ENCODE peak calls at places on chromosome 7, in four cellular contexts. U is stomach, S is IMR-90, H is transverse colon. N is an unnamed sample.
A peak's percentile ranks its signal among the peaks of the same experiment; 100 is the strongest.

GRCh38 chr7:139482662-139483466 is 609 bp downstream of the KLRG2 start:
- DNase-seq in U (no peak), S (no peak), H (no peak), N (peak; percentile 19)

GRCh38 chr7:55983537-55983936 is 19.2 kb downstream of the NIPSNAP2 start:
- DNase-seq in U (no peak), S (no peak), H (no peak), N (no peak)

GRCh38 chr7:155266440-155266839 is 31.2 kb upstream of the INSIG1 start:
- DNase-seq in U (no peak), S (no peak), H (no peak), N (no peak)

GRCh38 chr7:36387437-36388345 is 2.0 kb upstream of the ANLN start:
- DNase-seq in U (no peak), S (no peak), H (no peak), N (no peak)

GRCh38 chr7:114628362-114628761 is 213.7 kb downstream of the FOXP2 start:
- DNase-seq in U (no peak), S (no peak), H (no peak), N (no peak)

GRCh38 chr7:121331048-121331447 is 2.2 kb downstream of the WNT16 start:
- DNase-seq in U (no peak), S (no peak), H (no peak), N (no peak)

GRCh38 chr7:141663081-141663510 is 38.9 kb downstream of the DENND11 start:
- DNase-seq in U (peak; percentile 69), S (no peak), H (peak; percentile 77), N (peak; percentile 53)

GRCh38 chr7:136062625-136063336 is 85.6 kb upstream of the MTPN start:
- DNase-seq in U (no peak), S (no peak), H (no peak), N (no peak)

GRCh38 chr7:131753620-131754222 is 197.3 kb upstream of the PODXL start:
- DNase-seq in U (no peak), S (no peak), H (no peak), N (no peak)

GRCh38 chr7:37438879-37439278 is 9.8 kb downstream of the ELMO1 start:
- DNase-seq in U (no peak), S (no peak), H (no peak), N (no peak)

GRCh38 chr7:91240546-91240945 is 23.7 kb upstream of the FZD1 start:
- DNase-seq in U (no peak), S (peak; percentile 51), H (no peak), N (no peak)

GRCh38 chr7:133540096-133540860 is 287.4 kb downstream of the EXOC4 start:
- DNase-seq in U (no peak), S (no peak), H (no peak), N (no peak)

GRCh38 chr7:122305475-122306319 is 1.1 kb upstream of the FEZF1 start:
- DNase-seq in U (no peak), S (no peak), H (no peak), N (no peak)

GRCh38 chr7:134480202-134480601 is 21.3 kb upstream of the AKR1B1 start:
- DNase-seq in U (no peak), S (no peak), H (no peak), N (no peak)

GRCh38 chr7:39510738-39511372 is 55.3 kb upstream of the YAE1 start:
- DNase-seq in U (no peak), S (peak; percentile 45), H (no peak), N (no peak)

GRCh38 chr7:37832194-37832593 is 16.2 kb upstream of the NME8 start:
- DNase-seq in U (peak; percentile 31), S (no peak), H (peak; percentile 57), N (peak; percentile 48)

GRCh38 chr7:40374575-40374974 is 239.8 kb downstream of the SUGCT start:
- DNase-seq in U (no peak), S (peak; percentile 22), H (no peak), N (no peak)

GRCh38 chr7:14604606-14605005 is 297.9 kb downstream of the DGKB start:
- DNase-seq in U (no peak), S (peak; percentile 61), H (no peak), N (no peak)

GRCh38 chr7:122682805-122683204 is 16.1 kb downstream of the RNF133 start:
- DNase-seq in U (no peak), S (no peak), H (no peak), N (no peak)

GRCh38 chr7:135342887-135343286 is 109.2 kb downstream of the STRA8 start:
- DNase-seq in U (no peak), S (peak; percentile 5), H (no peak), N (no peak)

GRCh38 chr7:15175103-15175502 is 272.6 kb upstream of the DGKB start:
- DNase-seq in U (no peak), S (no peak), H (no peak), N (no peak)

GRCh38 chr7:131108212-131108980 is 219.3 kb upstream of the MKLN1 start:
- DNase-seq in U (no peak), S (peak; percentile 21), H (peak; percentile 19), N (no peak)

GRCh38 chr7:13829914-13830603 is 159.4 kb downstream of the ETV1 start:
- DNase-seq in U (no peak), S (peak; percentile 91), H (no peak), N (no peak)

GRCh38 chr7:108079291-108080057 is 50.7 kb downstream of the LAMB4 start:
- DNase-seq in U (no peak), S (peak; percentile 95), H (peak; percentile 21), N (no peak)

GRCh38 chr7:73606801-73607691 is 17.3 kb downstream of the MLXIPL start:
- DNase-seq in U (peak; percentile 59), S (peak; percentile 10), H (peak; percentile 48), N (no peak)

GRCh38 chr7:66696774-66697191 is 43.8 kb upstream of the RABGEF1 start:
- DNase-seq in U (no peak), S (peak; percentile 22), H (no peak), N (no peak)
- TF ChIP-seq CTCF in U (no peak), S (no peak), H (no peak), N (no peak)

DNA sequence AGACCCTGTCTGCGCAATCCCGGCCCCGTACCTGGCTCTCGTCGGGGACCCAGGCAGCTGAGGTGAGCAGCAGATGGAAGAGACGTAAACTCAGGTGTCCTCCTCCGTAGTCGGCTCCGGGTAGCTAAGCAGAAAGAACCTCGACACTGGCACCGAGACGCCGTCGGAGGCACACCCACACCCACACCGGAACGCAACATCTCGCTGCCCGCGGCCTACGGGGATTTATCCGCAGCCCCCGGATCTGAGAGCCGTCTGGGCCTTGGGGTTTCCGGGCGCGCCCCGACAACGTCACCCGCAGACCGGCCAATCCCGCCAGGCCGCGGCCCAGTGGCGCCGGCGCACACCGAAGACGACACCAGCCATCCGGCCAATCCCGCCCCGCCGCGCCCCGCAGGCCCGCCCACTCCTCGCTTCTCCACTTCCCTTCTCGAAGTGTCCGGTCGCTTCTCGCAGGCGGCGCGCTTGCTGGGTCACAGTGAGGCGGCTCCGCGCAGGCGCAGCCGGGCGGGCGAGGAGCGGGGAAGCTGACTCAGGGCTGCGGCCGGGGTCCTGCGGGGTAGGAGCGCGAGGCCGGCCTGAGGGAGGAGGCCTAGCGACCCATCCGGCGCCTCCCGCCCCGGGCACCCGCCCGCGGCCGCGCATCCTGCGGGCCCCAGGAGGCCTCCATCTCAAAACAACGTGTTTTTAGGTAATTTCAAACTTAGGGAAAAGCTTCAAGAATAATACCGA is at the start of gene ZFAND2A:
- DNase-seq in U (peak; percentile 99), S (peak; percentile 96), H (peak; percentile 99), N (peak; percentile 99)
- H3K4me3 ChIP-seq in U (peak within 1 kb of the TSS; percentile 97), S (peak within 1 kb of the TSS; percentile 92), H (peak within 1 kb of the TSS; percentile 97), N (peak within 1 kb of the TSS; percentile 96)

GRCh38 chr7:12314199-12314598 is 89.5 kb downstream of the VWDE start:
- DNase-seq in U (no peak), S (no peak), H (no peak), N (no peak)
- TF ChIP-seq POLR2A in U (no peak), S (no peak), H (no peak), N (no peak)

GRCh38 chr7:102978280-102978679 is 65.5 kb downstream of the LRRC17 start:
- DNase-seq in U (peak; percentile 69), S (peak; percentile 82), H (no peak), N (peak; percentile 82)

GRCh38 chr7:102976493-102976892 is 63.7 kb downstream of the LRRC17 start:
- DNase-seq in U (no peak), S (no peak), H (no peak), N (no peak)

GRCh38 chr7:102973096-102973802 is 60.4 kb downstream of the LRRC17 start:
- DNase-seq in U (no peak), S (no peak), H (no peak), N (no peak)

GRCh38 chr7:102975854-102976253 is 63.1 kb downstream of the LRRC17 start:
- DNase-seq in U (no peak), S (no peak), H (no peak), N (no peak)

GRCh38 chr7:102974366-102975236 is 61.8 kb downstream of the LRRC17 start:
- DNase-seq in U (no peak), S (no peak), H (no peak), N (no peak)
- TF ChIP-seq CTCF in U (no peak), S (no peak), H (no peak), N (no peak)

GRCh38 chr7:7567898-7568531 is 1.3 kb downstream of the MIOS start:
- DNase-seq in U (no peak), S (no peak), H (no peak), N (no peak)
- H3K4me3 ChIP-seq in U (peak overlapping the region; percentile 80), S (peak overlapping the region; percentile 95), H (peak overlapping the region; percentile 89), N (peak overlapping the region; percentile 75)

GRCh38 chr7:88589915-88590314 is 169.6 kb upstream of the ZNF804B start:
- DNase-seq in U (no peak), S (no peak), H (no peak), N (no peak)
- TF ChIP-seq POLR2A in U (no peak), S (no peak), H (no peak), N (no peak)

DNA sequence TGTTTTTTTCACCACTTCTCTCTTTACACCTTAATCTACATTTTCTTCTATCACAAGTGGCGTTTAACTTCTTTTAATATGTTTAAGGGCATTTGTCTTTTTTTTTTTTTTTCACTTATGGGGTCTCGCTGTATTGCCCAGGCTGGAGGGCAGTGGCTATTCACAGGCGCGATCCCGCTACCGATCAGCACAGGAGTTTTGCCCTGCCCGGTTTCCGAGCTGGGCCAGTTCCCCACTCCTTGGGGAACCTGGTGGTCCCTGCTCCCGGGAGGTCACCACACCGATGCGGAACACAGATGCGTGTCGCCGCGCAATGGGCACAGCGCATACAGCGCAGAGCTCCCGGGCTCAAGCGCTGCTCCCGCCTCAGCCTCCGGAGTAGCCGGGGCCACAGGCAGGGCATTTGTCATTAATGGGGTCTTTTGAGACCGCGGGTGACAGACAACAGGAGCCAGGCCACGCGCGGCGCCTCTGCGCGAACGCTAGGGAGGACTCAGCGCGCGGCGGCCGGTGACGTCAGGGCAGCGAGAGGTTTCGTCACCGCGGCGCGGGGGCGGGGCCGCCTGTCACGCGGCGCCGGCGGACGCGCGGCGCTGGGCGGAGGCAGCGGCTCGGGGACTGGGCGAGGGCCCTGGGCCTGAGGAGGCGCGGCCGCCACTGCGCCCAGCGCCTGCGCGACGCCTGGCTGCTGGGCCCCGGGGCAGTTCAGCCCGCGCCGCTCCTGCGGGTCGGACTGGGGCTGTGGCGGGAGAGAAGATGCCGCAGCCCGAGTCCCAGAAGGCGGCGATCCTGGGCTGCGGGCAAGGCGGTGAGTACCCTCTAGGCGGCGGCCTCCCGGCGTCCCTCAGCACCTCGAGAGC is at the start of gene GALNT11:
- DNase-seq in U (peak; percentile 91), S (peak; percentile 79), H (peak; percentile 89), N (peak; percentile 87)
- TF ChIP-seq CTCF in U (no peak), S (peak; percentile 43), H (no peak), N (no peak)

N was measured in body of pancreas.